ENCODE peak calls at places on chromosomes 12 and 14, in four cellular contexts. One of them, this sample, is unnamed. For H3K27me3, the result is how much of the 10 kb centered on the place peaks cover.

GRCh38 chr12:104751594-104751993 is 206.5 kb downstream of the SLC41A2 start:
- DNase-seq in adipocyte: no peak
- DNase-seq in psoas muscle: no peak
- DNase-seq in left ventricle myocardium inferior: no peak
- DNase-seq in this sample: no peak

GRCh38 chr12:115011703-115012102 is 327.7 kb upstream of the TBX3 start:
- DNase-seq in psoas muscle: no peak
- DNase-seq in left ventricle myocardium inferior: no peak
- DNase-seq in adipocyte: no peak
- DNase-seq in this sample: no peak

GRCh38 chr14:67510121-67510520 is 21.6 kb upstream of the TMEM229B start:
- DNase-seq in adipocyte: no peak
- DNase-seq in psoas muscle: no peak
- DNase-seq in left ventricle myocardium inferior: no peak
- DNase-seq in this sample: peak

GRCh38 chr12:52741378-52742195 is 35.6 kb downstream of the KRT76 start:
- DNase-seq in left ventricle myocardium inferior: peak
- DNase-seq in psoas muscle: peak
- DNase-seq in adipocyte: peak
- DNase-seq in this sample: peak

GRCh38 chr12:75747572-75747995 is 236.2 kb upstream of the KRR1 start:
- DNase-seq in left ventricle myocardium inferior: no peak
- DNase-seq in psoas muscle: no peak
- DNase-seq in adipocyte: peak
- DNase-seq in this sample: peak

GRCh38 chr14:31560759-31561154 is 447 bp upstream of the NUBPL start:
- DNase-seq in psoas muscle: no peak
- DNase-seq in left ventricle myocardium inferior: no peak
- DNase-seq in adipocyte: peak
- DNase-seq in this sample: no peak

GRCh38 chr12:117053597-117054201 is 45.5 kb downstream of the TESC start:
- DNase-seq in left ventricle myocardium inferior: no peak
- DNase-seq in adipocyte: no peak
- DNase-seq in psoas muscle: no peak
- DNase-seq in this sample: no peak

GRCh38 chr12:58443273-58443980 is 476.9 kb downstream of the LRIG3 start:
- DNase-seq in left ventricle myocardium inferior: no peak
- DNase-seq in psoas muscle: no peak
- DNase-seq in adipocyte: peak
- DNase-seq in this sample: no peak

GRCh38 chr12:75087656-75088055 is 122.0 kb downstream of the KCNC2 start:
- DNase-seq in adipocyte: peak
- DNase-seq in psoas muscle: no peak
- DNase-seq in left ventricle myocardium inferior: no peak
- DNase-seq in this sample: no peak

GRCh38 chr12:52333321-52333720 is 12.1 kb upstream of the KRT83 start:
- DNase-seq in adipocyte: no peak
- DNase-seq in left ventricle myocardium inferior: no peak
- DNase-seq in psoas muscle: no peak
- DNase-seq in this sample: no peak

GRCh38 chr12:62347922-62348650 is 87.9 kb downstream of the USP15 start:
- DNase-seq in left ventricle myocardium inferior: no peak
- DNase-seq in adipocyte: peak
- DNase-seq in psoas muscle: no peak
- DNase-seq in this sample: peak

GRCh38 chr14:25237845-25238244 is 187.9 kb upstream of the STXBP6 start:
- DNase-seq in left ventricle myocardium inferior: no peak
- DNase-seq in adipocyte: peak
- DNase-seq in psoas muscle: no peak
- DNase-seq in this sample: peak

GRCh38 chr14:22689186-22689585 is 45.0 kb upstream of the OR6J1 start:
- DNase-seq in psoas muscle: no peak
- DNase-seq in left ventricle myocardium inferior: no peak
- DNase-seq in adipocyte: peak
- DNase-seq in this sample: peak

GRCh38 chr14:72049462-72049861 is 117.2 kb downstream of the RGS6 start:
- DNase-seq in adipocyte: no peak
- DNase-seq in left ventricle myocardium inferior: no peak
- DNase-seq in psoas muscle: no peak
- DNase-seq in this sample: peak

GRCh38 chr14:72045885-72046284 is 113.7 kb downstream of the RGS6 start:
- DNase-seq in left ventricle myocardium inferior: no peak
- DNase-seq in psoas muscle: no peak
- DNase-seq in adipocyte: no peak
- DNase-seq in this sample: no peak

GRCh38 chr14:72040528-72040927 is 108.3 kb downstream of the RGS6 start:
- DNase-seq in adipocyte: no peak
- DNase-seq in left ventricle myocardium inferior: no peak
- DNase-seq in psoas muscle: no peak
- DNase-seq in this sample: no peak

DNA sequence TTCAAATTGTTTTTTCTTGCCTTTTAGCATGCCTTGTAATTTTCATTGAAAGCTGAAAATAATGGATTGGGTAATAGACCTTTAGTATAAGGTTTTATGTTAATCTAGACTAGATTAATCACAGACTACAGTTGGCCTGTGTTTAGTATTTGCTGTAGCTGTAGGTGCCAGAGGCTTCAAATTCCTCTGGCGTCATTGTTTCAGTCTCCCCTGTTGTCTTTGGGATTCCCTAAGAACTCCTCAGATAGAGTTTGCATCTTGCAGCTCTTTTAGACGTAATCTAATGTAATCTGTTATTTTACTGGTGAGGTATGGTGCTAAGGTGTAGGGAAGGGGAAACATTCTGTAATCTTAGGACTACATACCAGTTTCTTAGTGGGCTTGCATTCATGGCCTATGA is 113.0 kb downstream of the RGS6 start:
- DNase-seq in psoas muscle: no peak
- DNase-seq in left ventricle myocardium inferior: no peak
- DNase-seq in adipocyte: no peak
- DNase-seq in this sample: no peak
- H3K27me3 ChIP-seq in psoas muscle: under half
- H3K27me3 ChIP-seq in left ventricle myocardium inferior: under half
- H3K27me3 ChIP-seq in adipocyte: under half
- H3K27me3 ChIP-seq in this sample: under half

DNA sequence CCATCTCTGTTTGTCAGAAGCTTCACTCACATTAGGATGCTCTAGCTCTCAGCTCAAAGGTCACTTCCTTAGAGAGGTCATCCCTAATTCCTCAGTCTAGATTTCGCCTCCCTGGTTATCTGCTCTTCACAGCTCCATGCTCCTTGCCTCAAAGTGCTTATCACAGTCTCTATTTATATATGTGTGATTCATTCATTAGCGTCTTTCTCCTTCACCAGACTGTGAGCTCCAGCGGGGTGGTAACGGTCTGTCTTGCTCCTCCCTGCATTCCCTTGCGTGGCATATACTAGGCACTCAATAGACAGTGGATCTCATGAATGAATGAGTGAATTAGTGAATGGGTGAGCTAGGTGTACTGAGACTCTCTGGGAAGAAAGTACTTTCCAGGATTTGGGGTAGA is 6.9 kb downstream of the SYNDIG1L start:
- DNase-seq in psoas muscle: no peak
- DNase-seq in adipocyte: no peak
- DNase-seq in left ventricle myocardium inferior: no peak
- DNase-seq in this sample: no peak
- H3K27me3 ChIP-seq in psoas muscle: under half
- H3K27me3 ChIP-seq in adipocyte: half or more
- H3K27me3 ChIP-seq in left ventricle myocardium inferior: half or more
- H3K27me3 ChIP-seq in this sample: under half

GRCh38 chr14:74239848-74240793 is 872 bp downstream of the VSX2 start:
- DNase-seq in left ventricle myocardium inferior: no peak
- DNase-seq in psoas muscle: no peak
- DNase-seq in adipocyte: peak
- DNase-seq in this sample: no peak
- H3K27me3 ChIP-seq in left ventricle myocardium inferior: half or more
- H3K27me3 ChIP-seq in psoas muscle: under half
- H3K27me3 ChIP-seq in adipocyte: half or more
- H3K27me3 ChIP-seq in this sample: under half

GRCh38 chr12:53941187-53941586 is 2.6 kb downstream of the HOXC13 start:
- DNase-seq in left ventricle myocardium inferior: no peak
- DNase-seq in psoas muscle: no peak
- DNase-seq in adipocyte: no peak
- DNase-seq in this sample: no peak
- H3K27me3 ChIP-seq in left ventricle myocardium inferior: half or more
- H3K27me3 ChIP-seq in psoas muscle: under half
- H3K27me3 ChIP-seq in adipocyte: half or more
- H3K27me3 ChIP-seq in this sample: under half

GRCh38 chr12:5051913-5052312 is 8.2 kb downstream of the KCNA5 start:
- DNase-seq in adipocyte: no peak
- DNase-seq in psoas muscle: no peak
- DNase-seq in left ventricle myocardium inferior: no peak
- DNase-seq in this sample: no peak
- H3K27me3 ChIP-seq in adipocyte: half or more
- H3K27me3 ChIP-seq in psoas muscle: under half
- H3K27me3 ChIP-seq in left ventricle myocardium inferior: under half
- H3K27me3 ChIP-seq in this sample: under half

GRCh38 chr12:4978737-4979136 is 64.9 kb upstream of the KCNA5 start:
- DNase-seq in psoas muscle: no peak
- DNase-seq in left ventricle myocardium inferior: no peak
- DNase-seq in adipocyte: peak
- DNase-seq in this sample: peak
- H3K27me3 ChIP-seq in psoas muscle: under half
- H3K27me3 ChIP-seq in left ventricle myocardium inferior: half or more
- H3K27me3 ChIP-seq in adipocyte: under half
- H3K27me3 ChIP-seq in this sample: under half

DNA sequence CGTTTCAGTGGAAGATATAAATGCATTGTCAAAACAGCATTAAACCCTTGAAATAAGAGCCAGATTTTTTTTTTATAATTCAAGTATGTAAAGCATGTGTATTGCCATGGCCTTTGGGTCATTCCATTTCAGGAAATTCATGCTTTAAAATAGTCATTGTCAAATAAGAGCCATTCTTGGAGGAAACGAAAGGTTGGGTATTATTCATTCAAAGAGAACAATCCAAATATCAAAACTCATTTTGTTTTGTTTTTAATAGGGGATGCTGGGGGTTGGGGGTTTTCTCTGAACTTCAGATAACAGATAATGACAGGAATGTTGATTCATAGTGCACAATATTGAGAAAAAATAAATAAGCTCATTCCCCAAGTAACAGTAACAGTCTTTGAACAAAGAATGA is 174.4 kb upstream of the NUDT4 start:
- DNase-seq in left ventricle myocardium inferior: no peak
- DNase-seq in adipocyte: peak
- DNase-seq in psoas muscle: no peak
- DNase-seq in this sample: no peak
- H3K27me3 ChIP-seq in left ventricle myocardium inferior: under half
- H3K27me3 ChIP-seq in adipocyte: under half
- H3K27me3 ChIP-seq in psoas muscle: under half
- H3K27me3 ChIP-seq in this sample: under half